ENCODE peak calls at places on chromosomes 7 and 10, in five cellular contexts. C is HCT116, P is IMR-90, L is HepG2, G is GM23248. H is an unnamed sample.
A peak's percentile ranks its signal among the peaks of the same experiment; 100 is the strongest.

GRCh38 chr10:125161570-125162139 is 1.3 kb upstream of the CTBP2 start:
- DNase-seq in C (no peak), P (peak; percentile 61), L (no peak), G (no peak), H (no peak)

GRCh38 chr10:101923212-101923611 is 79.6 kb upstream of the KCNIP2 start:
- DNase-seq in C (no peak), P (no peak), L (no peak), G (no peak), H (no peak)

GRCh38 chr10:14749051-14749809 is 25.5 kb downstream of the FAM107B start:
- DNase-seq in C (no peak), P (no peak), L (peak; percentile 21), G (no peak), H (peak; percentile 41)

GRCh38 chr10:127776816-127777215 is 39.8 kb downstream of the FOXI2 start:
- DNase-seq in C (no peak), P (no peak), L (no peak), G (no peak), H (no peak)

GRCh38 chr10:92997620-92998019 is 63.0 kb upstream of the CYP26C1 start:
- DNase-seq in C (no peak), P (no peak), L (no peak), G (peak; percentile 21), H (no peak)

GRCh38 chr10:114375082-114375481 is 29.2 kb downstream of the AFAP1L2 start:
- DNase-seq in C (no peak), P (peak; percentile 45), L (no peak), G (no peak), H (no peak)

GRCh38 chr10:33008499-33009243 is 50.6 kb upstream of the ITGB1 start:
- DNase-seq in C (peak; percentile 71), P (peak; percentile 92), L (peak; percentile 63), G (peak; percentile 89), H (peak; percentile 83)

GRCh38 chr7:142587578-142588191 is 161.6 kb upstream of the PRSS1 start:
- DNase-seq in C (peak; percentile 82), P (peak; percentile 81), L (peak; percentile 60), G (peak; percentile 92), H (peak; percentile 23)

GRCh38 chr7:149856-150636 is 42.3 kb upstream of the FAM20C start:
- DNase-seq in C (no peak), P (no peak), L (no peak), G (peak; percentile 52), H (peak; percentile 44)

GRCh38 chr7:125661-126060 is 66.7 kb upstream of the FAM20C start:
- DNase-seq in C (no peak), P (no peak), L (no peak), G (peak; percentile 36), H (no peak)

GRCh38 chr10:3126741-3127342 is 45.7 kb downstream of the PITRM1 start:
- DNase-seq in C (no peak), P (no peak), L (no peak), G (no peak), H (no peak)

GRCh38 chr7:112763298-112763697 is 26.9 kb downstream of the TMEM168 start:
- DNase-seq in C (no peak), P (no peak), L (no peak), G (no peak), H (no peak)

GRCh38 chr7:3158501-3158900 is 114.8 kb upstream of the CARD11 start:
- DNase-seq in C (no peak), P (no peak), L (no peak), G (peak; percentile 3), H (no peak)
- H3K9ac ChIP-seq in C (no peak overlapping the region), P (no peak overlapping the region), L (no peak overlapping the region), G (no peak overlapping the region), H (no peak overlapping the region)

DNA sequence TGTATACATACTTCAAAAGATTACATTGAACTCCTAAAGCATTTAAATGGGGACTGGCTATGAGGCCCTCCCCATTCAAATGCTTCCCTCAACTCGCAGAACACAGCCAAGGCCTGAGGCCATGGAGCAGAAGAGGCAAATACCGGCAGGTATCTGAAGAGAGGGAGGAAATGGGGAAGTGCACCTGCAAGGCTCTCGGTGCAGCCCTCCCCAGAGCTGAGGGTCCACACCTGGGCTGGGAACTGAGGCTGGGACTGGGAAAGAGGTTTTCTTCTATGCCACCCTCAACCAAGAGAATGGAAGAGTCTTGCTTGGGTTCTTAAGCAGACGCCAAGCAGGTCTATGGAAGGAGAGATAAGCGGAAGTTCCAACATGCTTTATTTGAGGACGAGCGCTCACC is 13.0 kb upstream of the CYREN start:
- DNase-seq in C (no peak), P (no peak), L (no peak), G (no peak), H (no peak)
- H3K36me3 ChIP-seq in C (no peaks in the 10 kb centered on the region), P (peaks cover 42% of the 10 kb centered on the region), L (peaks cover 18% of the 10 kb centered on the region), G (peaks cover 5% of the 10 kb centered on the region), H (no peaks in the 10 kb centered on the region)

DNA sequence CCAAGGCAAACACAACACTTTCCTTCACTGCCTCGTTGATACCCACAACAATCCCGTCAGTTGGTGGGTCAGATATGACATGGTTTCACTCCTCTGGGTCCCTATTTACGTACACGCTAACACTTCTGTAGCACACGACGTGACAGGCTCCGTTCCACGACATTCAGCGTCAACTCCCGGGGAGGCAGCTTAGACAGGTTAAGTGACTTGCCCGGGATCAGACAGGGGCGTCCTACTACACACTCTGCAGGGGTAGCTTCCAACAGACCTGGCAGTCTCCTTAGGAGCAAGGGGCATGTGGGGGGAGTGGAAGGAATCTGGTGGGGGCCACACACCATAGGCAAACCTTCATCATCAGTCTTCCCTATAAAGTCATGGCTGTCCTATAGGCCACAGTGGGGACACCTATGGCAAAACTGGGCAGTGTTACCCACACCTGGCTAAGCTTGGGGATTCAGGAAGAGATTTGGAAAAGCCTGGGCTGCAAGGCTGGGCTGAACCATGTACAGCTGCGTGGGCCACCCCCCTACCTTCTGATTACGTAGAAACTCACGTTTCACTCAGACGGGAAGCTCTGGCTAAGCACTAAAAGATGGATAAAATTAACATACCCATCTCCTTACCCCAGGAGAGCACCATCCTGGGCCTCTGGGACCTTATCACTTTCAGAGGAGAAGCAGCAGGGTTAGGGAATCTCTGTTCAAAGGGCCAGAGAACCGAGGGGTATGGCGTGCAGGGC is 2.0 kb downstream of the TYSND1 start:
- DNase-seq in C (no peak), P (no peak), L (no peak), G (no peak), H (no peak)
- H3K9ac ChIP-seq in C (peak overlapping the region; percentile 97), P (peak overlapping the region; percentile 40), L (peak overlapping the region; percentile 82), G (peak overlapping the region; percentile 92), H (no peak overlapping the region)

GRCh38 chr10:87524296-87524695 is 19.6 kb downstream of the MINPP1 start:
- DNase-seq in C (no peak), P (no peak), L (no peak), G (no peak), H (no peak)

GRCh38 chr10:87518937-87519336 is 14.2 kb downstream of the MINPP1 start:
- DNase-seq in C (no peak), P (no peak), L (no peak), G (no peak), H (no peak)

GRCh38 chr10:87523731-87524130 is 19.0 kb downstream of the MINPP1 start:
- DNase-seq in C (no peak), P (no peak), L (no peak), G (no peak), H (no peak)

GRCh38 chr10:87519582-87519981 is 14.9 kb downstream of the MINPP1 start:
- DNase-seq in C (no peak), P (no peak), L (no peak), G (no peak), H (no peak)
- H3K36me3 ChIP-seq in C (peaks cover 12% of the 10 kb centered on the region), P (peaks cover 16% of the 10 kb centered on the region), L (peaks cover 6% of the 10 kb centered on the region), G (peaks cover 24% of the 10 kb centered on the region), H (no peaks in the 10 kb centered on the region)

GRCh38 chr7:30166841-30167235 is 32.1 kb downstream of the MTURN start:
- DNase-seq in C (no peak), P (no peak), L (no peak), G (no peak), H (no peak)
- H3K9ac ChIP-seq in C (no peak overlapping the region), P (no peak overlapping the region), L (no peak overlapping the region), G (no peak overlapping the region), H (no peak overlapping the region)

DNA sequence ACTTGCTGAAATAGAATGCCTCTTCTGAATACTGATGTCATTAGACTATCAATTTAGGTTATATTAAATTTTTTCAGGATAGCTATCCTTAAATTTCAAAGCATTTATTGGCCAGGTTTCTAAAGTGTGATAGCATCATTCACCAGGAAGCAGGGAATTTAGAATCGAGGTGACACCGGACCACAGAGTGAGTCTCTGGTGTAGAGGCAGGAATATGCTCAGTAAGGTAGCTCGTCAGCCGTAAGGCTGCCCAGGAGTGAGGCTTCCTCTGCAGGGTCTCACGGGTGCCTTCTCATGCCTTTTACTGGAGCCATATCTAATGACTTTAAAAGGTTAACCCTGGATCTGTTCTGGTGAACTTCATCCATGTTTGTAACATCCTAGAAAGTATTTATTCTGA is 170.8 kb upstream of the KLF14 start:
- DNase-seq in C (no peak), P (peak; percentile 30), L (no peak), G (peak; percentile 30), H (no peak)
- H3K36me3 ChIP-seq in C (no peaks in the 10 kb centered on the region), P (peaks cover 49% of the 10 kb centered on the region), L (peaks cover 3% of the 10 kb centered on the region), G (peaks cover 71% of the 10 kb centered on the region), H (no peaks in the 10 kb centered on the region)

DNA sequence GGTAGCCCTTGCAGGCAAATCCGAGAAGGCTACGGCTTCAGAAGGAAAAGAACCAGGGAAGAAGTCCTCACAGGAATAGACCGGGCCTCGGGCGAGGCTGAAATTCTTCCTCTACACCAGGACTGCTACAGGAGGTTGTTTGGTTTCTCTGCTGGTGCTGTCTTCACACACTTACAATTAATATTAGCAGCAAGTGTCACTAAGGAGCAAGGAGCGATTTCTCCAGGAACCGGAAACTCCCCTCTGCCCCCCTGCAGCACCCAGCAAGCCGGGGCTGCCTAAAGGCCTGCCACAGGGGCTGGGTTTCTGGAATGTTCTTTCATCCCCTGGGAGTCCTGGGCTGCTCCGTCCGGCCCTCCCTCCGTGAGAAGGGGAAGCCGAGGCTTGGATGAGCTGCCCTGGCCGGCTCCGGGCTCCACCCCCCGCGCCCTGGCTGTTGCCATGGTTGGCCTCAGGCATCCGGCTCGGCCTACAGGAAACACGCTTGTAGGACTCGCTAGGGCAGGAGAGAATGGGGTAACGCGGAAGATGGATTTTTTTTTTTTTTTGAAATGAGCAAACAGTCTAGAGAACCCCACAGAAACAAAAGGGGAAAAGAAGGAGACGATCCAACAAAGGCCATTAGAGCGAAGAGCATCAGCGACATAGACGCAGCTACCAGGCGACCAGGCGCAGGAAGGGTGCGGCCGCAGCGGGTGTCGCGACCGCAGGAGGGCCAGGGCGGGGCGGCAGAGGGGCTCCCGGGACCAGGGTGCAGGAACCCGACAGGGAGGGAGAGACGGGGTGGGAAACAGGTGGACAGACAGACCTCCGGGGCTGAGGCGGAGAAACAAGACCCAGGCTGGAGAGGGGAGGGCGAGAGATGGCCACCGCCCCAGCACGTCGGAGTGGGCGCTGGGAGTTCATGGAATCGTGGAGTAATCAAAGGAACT is 33.0 kb downstream of the EN2 start:
- DNase-seq in C (no peak), P (no peak), L (no peak), G (peak; percentile 57), H (peak; percentile 68)
- H3K9ac ChIP-seq in C (no peak overlapping the region), P (no peak overlapping the region), L (no peak overlapping the region), G (peak overlapping the region; percentile 14), H (peak overlapping the region; percentile 58)

GRCh38 chr10:29554660-29555059 is 80.1 kb downstream of the SVIL start:
- DNase-seq in C (no peak), P (peak; percentile 43), L (no peak), G (peak; percentile 69), H (no peak)

GRCh38 chr10:29555746-29556481 is 78.9 kb downstream of the SVIL start:
- DNase-seq in C (no peak), P (peak; percentile 85), L (no peak), G (peak; percentile 86), H (no peak)

GRCh38 chr10:29557665-29558064 is 77.1 kb downstream of the SVIL start:
- DNase-seq in C (no peak), P (no peak), L (no peak), G (no peak), H (no peak)

GRCh38 chr10:29555091-29555745 is 79.6 kb downstream of the SVIL start:
- DNase-seq in C (no peak), P (peak; percentile 9), L (no peak), G (peak; percentile 38), H (no peak)

GRCh38 chr10:29553732-29554260 is 81.0 kb downstream of the SVIL start:
- DNase-seq in C (no peak), P (no peak), L (no peak), G (no peak), H (no peak)
- H3K36me3 ChIP-seq in C (peaks cover 5% of the 10 kb centered on the region), P (peaks cover 30% of the 10 kb centered on the region), L (peaks cover 11% of the 10 kb centered on the region), G (no peaks in the 10 kb centered on the region), H (peaks cover 6% of the 10 kb centered on the region)